ENCODE peak calls at places on chromosomes 1 and 21, in four cellular contexts. One of them, this sample, is unnamed.

GRCh38 chr1:31102501-31102950 is 37.0 kb upstream of the PUM1 start:
- DNase-seq in HCT116: no peak
- DNase-seq in Panc1: no peak
- DNase-seq in K562: peak
- DNase-seq in this sample: peak

GRCh38 chr1:39509360-39510009 is 18.0 kb downstream of the BMP8A start:
- DNase-seq in Panc1: no peak
- DNase-seq in K562: no peak
- DNase-seq in HCT116: no peak
- DNase-seq in this sample: no peak

GRCh38 chr1:208127791-208128408 is 116.3 kb downstream of the PLXNA2 start:
- DNase-seq in K562: no peak
- DNase-seq in HCT116: no peak
- DNase-seq in Panc1: no peak
- DNase-seq in this sample: no peak

GRCh38 chr1:27070390-27071048 is 57.9 kb upstream of the TENT5B start:
- DNase-seq in HCT116: no peak
- DNase-seq in K562: no peak
- DNase-seq in Panc1: no peak
- DNase-seq in this sample: no peak

GRCh38 chr21:38985423-38986378 is 180.0 kb downstream of the ETS2 start:
- DNase-seq in K562: peak
- DNase-seq in HCT116: no peak
- DNase-seq in Panc1: no peak
- DNase-seq in this sample: peak

GRCh38 chr1:18796950-18797349 is 62.5 kb downstream of the TAS1R2 start:
- DNase-seq in K562: no peak
- DNase-seq in Panc1: no peak
- DNase-seq in HCT116: no peak
- DNase-seq in this sample: no peak

GRCh38 chr1:244429818-244430217 is 21.9 kb downstream of the ADSS2 start:
- DNase-seq in K562: no peak
- DNase-seq in HCT116: no peak
- DNase-seq in Panc1: no peak
- DNase-seq in this sample: no peak

GRCh38 chr1:234683856-234684632 is 74.1 kb upstream of the IRF2BP2 start:
- DNase-seq in K562: no peak
- DNase-seq in Panc1: peak
- DNase-seq in HCT116: peak
- DNase-seq in this sample: no peak

GRCh38 chr1:226690460-226690982 is 48.6 kb downstream of the ITPKB start:
- DNase-seq in HCT116: no peak
- DNase-seq in K562: no peak
- DNase-seq in Panc1: no peak
- DNase-seq in this sample: peak

GRCh38 chr1:23461050-23461449 is 22.9 kb downstream of the ASAP3 start:
- DNase-seq in K562: no peak
- DNase-seq in Panc1: no peak
- DNase-seq in HCT116: no peak
- DNase-seq in this sample: no peak

GRCh38 chr1:52365091-52365745 is 787 bp downstream of the CC2D1B start:
- DNase-seq in HCT116: no peak
- DNase-seq in K562: peak
- DNase-seq in Panc1: no peak
- DNase-seq in this sample: peak

GRCh38 chr1:66575739-66576138 is 41.8 kb downstream of the SGIP1 start:
- DNase-seq in Panc1: no peak
- DNase-seq in K562: no peak
- DNase-seq in HCT116: no peak
- DNase-seq in this sample: peak

GRCh38 chr1:245538671-245539070 is 383.9 kb downstream of the KIF26B start:
- DNase-seq in K562: no peak
- DNase-seq in HCT116: no peak
- DNase-seq in Panc1: no peak
- DNase-seq in this sample: no peak

GRCh38 chr1:154962238-154962678 is 676 bp upstream of the PYGO2 start:
- DNase-seq in Panc1: no peak
- DNase-seq in HCT116: no peak
- DNase-seq in K562: peak
- DNase-seq in this sample: peak

GRCh38 chr1:169392406-169392805 is 24.4 kb downstream of the BLZF1 start:
- DNase-seq in K562: no peak
- DNase-seq in Panc1: no peak
- DNase-seq in HCT116: no peak
- DNase-seq in this sample: no peak

GRCh38 chr1:209743145-209743482 is 12.7 kb upstream of the TRAF3IP3 start:
- DNase-seq in Panc1: no peak
- DNase-seq in K562: no peak
- DNase-seq in HCT116: no peak
- DNase-seq in this sample: no peak

GRCh38 chr1:212030936-212031528 is 4.3 kb downstream of the INTS7 start:
- DNase-seq in K562: peak
- DNase-seq in Panc1: no peak
- DNase-seq in HCT116: peak
- DNase-seq in this sample: no peak

GRCh38 chr1:171434717-171435346 is 50.5 kb upstream of the PRRC2C start:
- DNase-seq in HCT116: no peak
- DNase-seq in K562: no peak
- DNase-seq in Panc1: no peak
- DNase-seq in this sample: no peak

GRCh38 chr1:68291763-68292384 is 59.6 kb upstream of the WLS start:
- DNase-seq in K562: peak
- DNase-seq in HCT116: no peak
- DNase-seq in Panc1: no peak
- DNase-seq in this sample: no peak

GRCh38 chr21:21818898-21819297 is 820.7 kb downstream of the NCAM2 start:
- DNase-seq in Panc1: no peak
- DNase-seq in HCT116: no peak
- DNase-seq in K562: no peak
- DNase-seq in this sample: peak

GRCh38 chr1:209845405-209845725 is 17.6 kb downstream of the UTP25 start:
- DNase-seq in HCT116: no peak
- DNase-seq in K562: no peak
- DNase-seq in Panc1: no peak
- DNase-seq in this sample: no peak

GRCh38 chr1:97331165-97331564 is 589.7 kb downstream of the DPYD start:
- DNase-seq in HCT116: no peak
- DNase-seq in Panc1: no peak
- DNase-seq in K562: no peak
- DNase-seq in this sample: no peak

GRCh38 chr1:92910081-92910480 is 51.2 kb downstream of the DIPK1A start:
- DNase-seq in HCT116: no peak
- DNase-seq in Panc1: no peak
- DNase-seq in K562: no peak
- DNase-seq in this sample: no peak

GRCh38 chr1:12613180-12613579 is 4.8 kb downstream of the DHRS3 start:
- DNase-seq in Panc1: no peak
- DNase-seq in K562: no peak
- DNase-seq in HCT116: no peak
- DNase-seq in this sample: no peak

GRCh38 chr1:95126366-95126765 is 9.2 kb downstream of the TLCD4 start:
- DNase-seq in Panc1: no peak
- DNase-seq in K562: no peak
- DNase-seq in HCT116: no peak
- DNase-seq in this sample: no peak

GRCh38 chr1:177464682-177465081 is 293.9 kb downstream of the BRINP2 start:
- DNase-seq in K562: no peak
- DNase-seq in HCT116: no peak
- DNase-seq in Panc1: no peak
- DNase-seq in this sample: no peak

GRCh38 chr1:50620680-50621329 is 197.6 kb upstream of the DMRTA2 start:
- DNase-seq in HCT116: peak
- DNase-seq in Panc1: no peak
- DNase-seq in K562: peak
- DNase-seq in this sample: no peak

GRCh38 chr1:229067546-229067945 is 203.4 kb upstream of the RAB4A start:
- DNase-seq in K562: no peak
- DNase-seq in HCT116: no peak
- DNase-seq in Panc1: no peak
- DNase-seq in this sample: no peak

GRCh38 chr1:212450331-212450881 is 17.7 kb downstream of the NENF start:
- DNase-seq in K562: no peak
- DNase-seq in HCT116: no peak
- DNase-seq in Panc1: no peak
- DNase-seq in this sample: peak

GRCh38 chr1:67342002-67342890 is 34.6 kb downstream of the IL12RB2 start:
- DNase-seq in HCT116: no peak
- DNase-seq in Panc1: no peak
- DNase-seq in K562: no peak
- DNase-seq in this sample: no peak

GRCh38 chr1:223702735-223703667 is 9.3 kb upstream of the CAPN2 start:
- DNase-seq in K562: peak
- DNase-seq in HCT116: no peak
- DNase-seq in Panc1: no peak
- DNase-seq in this sample: no peak

GRCh38 chr1:193884848-193885558 is 698.6 kb upstream of the B3GALT2 start:
- DNase-seq in Panc1: no peak
- DNase-seq in HCT116: no peak
- DNase-seq in K562: no peak
- DNase-seq in this sample: no peak

GRCh38 chr21:45560106-45561021 is 18.1 kb upstream of the SLC19A1 start:
- DNase-seq in HCT116: no peak
- DNase-seq in K562: no peak
- DNase-seq in Panc1: no peak
- DNase-seq in this sample: no peak

GRCh38 chr21:45558044-45558721 is 15.9 kb upstream of the SLC19A1 start:
- DNase-seq in HCT116: no peak
- DNase-seq in Panc1: no peak
- DNase-seq in K562: no peak
- DNase-seq in this sample: no peak

GRCh38 chr21:45562401-45562800 is 20.2 kb upstream of the SLC19A1 start:
- DNase-seq in Panc1: no peak
- DNase-seq in K562: no peak
- DNase-seq in HCT116: no peak
- DNase-seq in this sample: no peak

GRCh38 chr21:45559216-45560105 is 17.2 kb upstream of the SLC19A1 start:
- DNase-seq in Panc1: no peak
- DNase-seq in K562: no peak
- DNase-seq in HCT116: no peak
- DNase-seq in this sample: no peak

DNA sequence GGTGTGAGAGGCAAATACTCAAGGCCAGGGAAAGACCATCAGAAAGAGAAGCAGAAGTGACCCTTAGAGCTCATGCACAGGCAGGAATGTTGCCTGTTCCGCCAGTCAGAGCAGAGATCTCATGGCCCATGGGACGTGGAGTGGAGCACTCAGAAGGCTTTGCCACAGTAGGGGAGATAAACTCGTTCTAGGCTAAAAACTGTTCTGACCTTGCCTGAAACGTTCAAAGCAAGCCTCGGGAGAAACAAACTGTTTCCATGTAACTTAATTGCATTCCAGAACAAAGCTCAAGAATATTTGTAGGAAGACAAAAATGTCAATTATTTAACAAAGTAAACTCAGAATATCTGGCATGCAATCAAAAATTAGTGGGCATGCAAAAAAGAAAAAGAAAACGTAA is 20.7 kb upstream of the SLC19A1 start:
- DNase-seq in HCT116: no peak
- DNase-seq in Panc1: no peak
- DNase-seq in K562: no peak
- DNase-seq in this sample: no peak
- TF ChIP-seq SIN3A in HCT116: no peak
- TF ChIP-seq SIN3A in Panc1: no peak
- TF ChIP-seq SIN3A in K562: no peak
- TF ChIP-seq SIN3A in this sample: no peak

GRCh38 chr1:17691147-17691634 is 63.9 kb upstream of the ACTL8 start:
- DNase-seq in Panc1: no peak
- DNase-seq in K562: no peak
- DNase-seq in HCT116: no peak
- DNase-seq in this sample: no peak
- TF ChIP-seq SIN3A in Panc1: no peak
- TF ChIP-seq SIN3A in K562: no peak
- TF ChIP-seq SIN3A in HCT116: no peak
- TF ChIP-seq SIN3A in this sample: no peak

GRCh38 chr1:205568135-205568468 is 63.6 kb downstream of the CDK18 start:
- DNase-seq in Panc1: no peak
- DNase-seq in K562: no peak
- DNase-seq in HCT116: no peak
- DNase-seq in this sample: no peak
- TF ChIP-seq SIN3A in Panc1: no peak
- TF ChIP-seq SIN3A in K562: no peak
- TF ChIP-seq SIN3A in HCT116: no peak
- TF ChIP-seq SIN3A in this sample: no peak

GRCh38 chr1:21903638-21904474 is 33.3 kb downstream of the HSPG2 start:
- DNase-seq in Panc1: no peak
- DNase-seq in HCT116: no peak
- DNase-seq in K562: peak
- DNase-seq in this sample: peak
- TF ChIP-seq SIN3A in Panc1: no peak
- TF ChIP-seq SIN3A in HCT116: no peak
- TF ChIP-seq SIN3A in K562: no peak
- TF ChIP-seq SIN3A in this sample: no peak

GRCh38 chr1:78765489-78765888 is 115.9 kb downstream of the IFI44 start:
- DNase-seq in Panc1: no peak
- DNase-seq in HCT116: no peak
- DNase-seq in K562: no peak
- DNase-seq in this sample: no peak

GRCh38 chr1:78755986-78756385 is 106.4 kb downstream of the IFI44 start:
- DNase-seq in K562: no peak
- DNase-seq in HCT116: no peak
- DNase-seq in Panc1: no peak
- DNase-seq in this sample: no peak

GRCh38 chr1:78758493-78758892 is 108.9 kb downstream of the IFI44 start:
- DNase-seq in K562: no peak
- DNase-seq in HCT116: no peak
- DNase-seq in Panc1: no peak
- DNase-seq in this sample: no peak

GRCh38 chr1:78762113-78762512 is 112.5 kb downstream of the IFI44 start:
- DNase-seq in Panc1: no peak
- DNase-seq in HCT116: no peak
- DNase-seq in K562: no peak
- DNase-seq in this sample: no peak

GRCh38 chr1:78760858-78761257 is 111.2 kb downstream of the IFI44 start:
- DNase-seq in K562: no peak
- DNase-seq in Panc1: no peak
- DNase-seq in HCT116: no peak
- DNase-seq in this sample: no peak
- TF ChIP-seq SIN3A in K562: no peak
- TF ChIP-seq SIN3A in Panc1: no peak
- TF ChIP-seq SIN3A in HCT116: no peak
- TF ChIP-seq SIN3A in this sample: no peak

DNA sequence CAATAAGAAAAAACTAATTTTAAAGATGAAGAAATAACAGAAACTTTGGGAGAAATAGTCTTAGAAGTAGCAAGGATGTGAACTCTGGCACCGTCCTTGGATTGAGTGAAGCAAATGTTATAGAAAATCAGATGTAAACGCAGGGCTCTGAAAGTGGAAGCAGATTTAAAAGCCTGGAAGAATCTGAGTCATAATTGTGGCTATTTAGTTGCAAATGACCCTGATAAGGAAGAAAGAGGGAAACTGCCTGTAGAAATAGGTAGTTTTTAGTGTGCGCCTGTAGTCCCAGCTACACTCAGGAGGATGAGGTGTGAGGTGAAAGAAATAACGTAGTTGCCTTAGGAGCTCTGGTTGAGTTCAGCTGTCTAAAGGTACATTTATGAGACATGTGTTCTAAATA is 101.0 kb downstream of the NGF start:
- DNase-seq in Panc1: no peak
- DNase-seq in K562: no peak
- DNase-seq in HCT116: no peak
- DNase-seq in this sample: no peak
- TF ChIP-seq SIN3A in Panc1: no peak
- TF ChIP-seq SIN3A in K562: no peak
- TF ChIP-seq SIN3A in HCT116: no peak
- TF ChIP-seq SIN3A in this sample: no peak

This sample was measured in SK-N-SH.